ENCODE peak calls at places on chromosomes 7 and 10, in four cellular contexts. T, E, Y and C are unnamed samples. For H3K4me1, the result is how much of the 10 kb centered on the place peaks cover.

GRCh38 chr10:112115781-112116385 is 67.7 kb downstream of the GPAM start:
- DNase-seq in Y (peak), E (no peak), T (peak), C (no peak)

GRCh38 chr10:131310904-131311660 is 439 bp downstream of the TCERG1L start:
- DNase-seq in E (no peak), T (no peak), Y (peak), C (no peak)

GRCh38 chr10:101897633-101898032 is 54.0 kb upstream of the KCNIP2 start:
- DNase-seq in T (no peak), E (no peak), Y (peak), C (peak)

GRCh38 chr7:155124706-155125105 is 54.6 kb downstream of the HTR5A start:
- DNase-seq in E (no peak), T (no peak), Y (no peak), C (no peak)

GRCh38 chr10:131749767-131750142 is 151.1 kb upstream of the PPP2R2D start:
- DNase-seq in T (no peak), E (no peak), Y (no peak), C (no peak)

GRCh38 chr7:42186181-42186580 is 50.8 kb downstream of the GLI3 start:
- DNase-seq in Y (no peak), E (no peak), T (no peak), C (no peak)

GRCh38 chr7:157780721-157781120 is 443.9 kb downstream of the DNAJB6 start:
- DNase-seq in E (no peak), Y (no peak), T (no peak), C (no peak)

GRCh38 chr10:97567891-97568290 is 4.7 kb upstream of the ANKRD2 start:
- DNase-seq in Y (no peak), T (no peak), E (no peak), C (no peak)

GRCh38 chr10:117130862-117131389 is 7.1 kb downstream of the VAX1 start:
- DNase-seq in E (no peak), T (no peak), Y (no peak), C (no peak)

GRCh38 chr10:110392860-110393732 is 88.4 kb upstream of the SMNDC1 start:
- DNase-seq in E (no peak), Y (peak), T (no peak), C (peak)

GRCh38 chr7:143325215-143325614 is 9.3 kb downstream of the CLCN1 start:
- DNase-seq in Y (no peak), T (no peak), E (no peak), C (no peak)

GRCh38 chr7:30852744-30853288 is 58.8 kb upstream of the AQP1 start:
- DNase-seq in Y (no peak), E (no peak), T (no peak), C (no peak)

GRCh38 chr7:32588657-32589056 is 93.4 kb downstream of the AVL9 start:
- DNase-seq in E (no peak), Y (peak), T (no peak), C (no peak)

GRCh38 chr10:78548369-78548985 is 514.8 kb downstream of the RPS24 start:
- DNase-seq in T (no peak), Y (no peak), E (no peak), C (no peak)

GRCh38 chr7:157469181-157470016 is 132.6 kb downstream of the DNAJB6 start:
- DNase-seq in Y (no peak), E (no peak), T (no peak), C (no peak)

GRCh38 chr10:17758200-17758599 is 6.2 kb downstream of the TMEM236 start:
- DNase-seq in Y (peak), T (no peak), E (no peak), C (no peak)

GRCh38 chr7:74138945-74139843 is 35.0 kb upstream of the EIF4H start:
- DNase-seq in E (no peak), Y (no peak), T (no peak), C (no peak)

GRCh38 chr7:48365010-48365409 is 193.8 kb downstream of the ABCA13 start:
- DNase-seq in Y (no peak), E (no peak), T (no peak), C (no peak)

DNA sequence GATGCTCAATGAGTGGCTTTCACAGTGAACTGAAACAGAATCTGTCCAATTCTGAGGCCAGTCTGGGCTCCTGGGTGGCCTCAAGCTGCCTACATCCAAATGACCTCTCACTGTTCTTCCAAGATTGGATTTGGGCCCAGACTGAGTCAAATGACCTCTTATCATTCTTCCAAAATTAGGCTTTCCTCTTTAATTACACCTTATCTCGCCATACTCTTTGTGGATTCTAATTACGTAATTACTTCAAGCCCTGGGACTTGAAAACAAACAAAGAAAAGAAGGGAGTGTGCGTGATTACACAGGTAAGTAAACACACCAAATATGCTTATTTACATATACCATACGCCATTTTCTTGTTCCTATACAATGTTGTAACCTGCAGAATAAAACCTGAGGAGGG is 18.8 kb downstream of the SORBS1 start:
- DNase-seq in T (no peak), Y (no peak), E (no peak), C (no peak)
- H3K4me1 ChIP-seq in T (under half), Y (under half), E (half or more), C (under half)

GRCh38 chr7:51140203-51140938 is 176.2 kb downstream of the COBL start:
- DNase-seq in Y (no peak), T (no peak), E (no peak), C (no peak)

GRCh38 chr7:51142741-51143390 is 173.7 kb downstream of the COBL start:
- DNase-seq in Y (no peak), E (no peak), T (no peak), C (no peak)

GRCh38 chr7:51141451-51141971 is 175.1 kb downstream of the COBL start:
- DNase-seq in Y (peak), T (no peak), E (no peak), C (no peak)

GRCh38 chr7:51138121-51139085 is 178.2 kb downstream of the COBL start:
- DNase-seq in Y (no peak), E (no peak), T (no peak), C (no peak)

DNA sequence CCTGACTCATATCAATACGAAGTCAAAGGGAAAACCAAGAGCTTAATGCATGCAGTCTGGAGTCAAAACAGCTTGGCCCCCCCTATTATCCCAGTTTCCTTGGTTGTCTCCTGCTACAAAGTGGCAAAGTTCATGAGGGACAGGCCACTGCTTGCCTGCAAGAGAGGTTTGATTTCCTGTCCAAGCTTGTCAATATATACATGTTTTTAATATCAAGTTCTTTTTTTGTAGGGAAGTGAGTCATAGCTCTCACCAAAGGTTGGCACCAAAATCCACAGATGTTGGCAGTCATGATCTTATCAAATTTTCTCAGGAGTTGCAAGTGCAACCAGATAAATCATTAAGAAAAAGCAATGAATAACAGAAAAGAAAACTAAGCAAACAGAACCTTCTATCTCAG is 176.8 kb downstream of the COBL start:
- DNase-seq in E (no peak), T (no peak), Y (no peak), C (peak)
- H3K27ac ChIP-seq in E (no peak), T (no peak), Y (no peak), C (no peak)

DNA sequence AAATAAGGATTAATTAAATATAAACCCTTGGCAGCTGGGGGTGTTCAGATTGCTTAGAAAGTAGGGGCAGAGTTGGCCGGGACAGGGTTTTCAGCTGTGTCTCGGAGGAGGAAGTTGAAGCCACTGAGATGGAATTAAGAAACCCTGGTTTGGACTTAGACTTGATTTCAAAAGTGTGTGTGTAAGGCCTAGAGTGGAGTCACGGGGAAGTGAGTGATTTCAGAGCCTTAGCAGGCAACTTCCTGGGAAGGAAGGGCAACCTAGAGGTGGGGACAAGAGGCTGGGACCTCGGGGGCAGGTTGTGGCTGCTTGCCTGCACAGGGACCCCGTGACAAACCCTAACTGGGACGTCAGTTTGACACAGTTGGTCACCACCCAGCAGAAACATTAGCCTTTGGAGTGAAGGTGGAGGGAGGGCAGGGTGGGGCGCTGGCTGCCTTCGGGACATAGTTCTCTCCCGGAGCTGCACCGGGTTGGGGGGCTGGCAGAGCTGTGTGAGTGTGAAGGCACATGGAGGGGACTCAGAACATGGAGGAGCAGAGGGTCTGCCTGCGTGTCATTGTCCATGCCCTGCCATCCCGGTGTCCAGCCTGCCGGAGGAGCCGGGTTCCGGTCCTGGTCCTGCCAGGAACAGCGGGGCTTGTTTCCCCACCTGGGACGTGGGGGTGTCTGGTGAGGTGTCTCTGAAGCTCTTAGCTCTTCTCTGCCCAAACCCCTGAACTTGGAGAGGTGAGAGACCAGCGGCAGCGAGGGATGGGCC is 1.8 kb downstream of the BRI3 start:
- DNase-seq in Y (peak), T (no peak), E (peak), C (no peak)
- H3K4me1 ChIP-seq in Y (under half), T (under half), E (under half), C (under half)

GRCh38 chr7:6386779-6387178 is 61.0 kb downstream of the DAGLB start:
- DNase-seq in T (no peak), E (no peak), Y (no peak), C (no peak)

GRCh38 chr7:6384327-6384726 is 63.4 kb downstream of the DAGLB start:
- DNase-seq in T (no peak), Y (no peak), E (no peak), C (no peak)

GRCh38 chr7:6387734-6388294 is 59.9 kb downstream of the DAGLB start:
- DNase-seq in T (no peak), Y (no peak), E (no peak), C (no peak)

GRCh38 chr7:6385110-6385792 is 62.5 kb downstream of the DAGLB start:
- DNase-seq in T (no peak), Y (peak), E (no peak), C (peak)

DNA sequence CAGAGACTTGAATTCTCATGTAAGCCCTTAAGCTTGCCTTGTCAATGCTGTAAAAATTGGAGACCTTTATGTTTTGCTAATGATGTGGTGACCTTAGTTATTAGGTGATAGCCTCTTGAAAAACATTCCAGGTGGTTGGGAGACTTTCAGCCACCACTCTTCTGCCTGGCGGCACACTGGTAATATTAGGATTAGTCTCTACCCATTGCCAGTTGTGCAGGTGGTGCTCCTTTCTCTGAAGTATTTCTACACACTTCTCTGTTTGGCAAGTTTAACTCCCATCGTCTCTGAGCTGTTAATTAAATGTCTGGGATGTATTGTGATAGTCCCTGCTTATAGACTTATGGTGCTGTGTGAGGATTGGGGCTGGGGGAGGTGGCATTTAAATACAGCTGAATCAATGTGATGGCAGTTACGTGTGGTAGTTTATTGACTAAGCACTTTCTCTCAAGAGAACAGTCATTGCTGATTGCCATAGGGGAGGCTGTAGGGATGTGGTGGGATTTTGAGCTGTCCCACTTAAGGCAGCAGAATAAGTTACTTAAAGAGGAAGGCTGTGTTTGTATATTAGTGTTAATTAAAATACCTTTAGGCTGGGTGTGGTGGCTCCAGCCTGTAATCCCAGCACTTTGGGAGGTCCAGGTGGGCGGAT is 61.7 kb downstream of the DAGLB start:
- DNase-seq in T (no peak), Y (no peak), E (no peak), C (no peak)
- H3K27ac ChIP-seq in T (no peak), Y (peak), E (peak), C (peak)

GRCh38 chr7:106048621-106049020 is 63.5 kb downstream of the SYPL1 start:
- DNase-seq in T (no peak), Y (no peak), E (no peak), C (no peak)

GRCh38 chr7:106047818-106048490 is 64.2 kb downstream of the SYPL1 start:
- DNase-seq in E (no peak), T (no peak), Y (no peak), C (no peak)

GRCh38 chr7:106050743-106051110 is 61.4 kb downstream of the SYPL1 start:
- DNase-seq in E (no peak), T (no peak), Y (peak), C (no peak)

GRCh38 chr7:106049139-106049725 is 62.9 kb downstream of the SYPL1 start:
- DNase-seq in T (no peak), Y (no peak), E (no peak), C (no peak)

GRCh38 chr7:106050002-106050742 is 61.9 kb downstream of the SYPL1 start:
- DNase-seq in T (no peak), E (no peak), Y (peak), C (no peak)
- H3K4me1 ChIP-seq in T (under half), E (under half), Y (under half), C (under half)

GRCh38 chr7:101377189-101377736 is 14.6 kb downstream of the COL26A1 start:
- DNase-seq in T (no peak), Y (peak), E (no peak), C (no peak)

GRCh38 chr7:101379302-101379701 is 16.6 kb downstream of the COL26A1 start:
- DNase-seq in E (no peak), Y (no peak), T (no peak), C (no peak)

GRCh38 chr7:101374990-101375389 is 12.3 kb downstream of the COL26A1 start:
- DNase-seq in Y (no peak), T (no peak), E (no peak), C (no peak)

GRCh38 chr7:101381549-101381948 is 18.9 kb downstream of the COL26A1 start:
- DNase-seq in Y (no peak), E (no peak), T (no peak), C (no peak)

GRCh38 chr7:101378808-101379207 is 16.1 kb downstream of the COL26A1 start:
- DNase-seq in T (no peak), Y (peak), E (no peak), C (peak)
- H3K27ac ChIP-seq in T (no peak), Y (no peak), E (no peak), C (no peak)